ENCODE peak calls at places on chromosomes 6 and 20, in nine cellular contexts. L is left lung, F is body of pancreas, U is lower lobe of right lung, C is esophagus squamous epithelium, O is fibroblast of lung, R is endothelial cell of umbilical vein, Z is upper lobe of right lung, I is cardiac muscle cell. J is an unnamed sample. For H3K4me1, the result is how much of the 10 kb centered on the place peaks cover.

GRCh38 chr6:48535569-48535968 is 424.6 kb upstream of the PTCHD4 start:
- DNase-seq in L (no peak), F (no peak), U (no peak), C (no peak), O (peak), R (no peak), Z (no peak), I (peak), J (no peak)

GRCh38 chr6:3235486-3235885 is 8.0 kb upstream of the TUBB2B start:
- DNase-seq in L (no peak), F (no peak), U (no peak), C (no peak), O (no peak), R (no peak), Z (no peak), I (no peak), J (no peak)

GRCh38 chr6:69610073-69610472 is 186.7 kb downstream of the LMBRD1 start:
- DNase-seq in L (no peak), F (no peak), U (no peak), C (no peak), O (no peak), R (no peak), Z (no peak), I (no peak), J (no peak)

GRCh38 chr6:22350109-22350508 is 53.3 kb upstream of the PRL start:
- DNase-seq in L (no peak), F (no peak), U (no peak), C (no peak), O (no peak), R (peak), Z (no peak), I (no peak), J (no peak)

GRCh38 chr6:52537001-52537753 is 39.7 kb downstream of the TRAM2 start:
- DNase-seq in L (no peak), F (no peak), U (no peak), C (no peak), O (peak), R (peak), Z (no peak), I (no peak), J (no peak)

GRCh38 chr6:161630674-161631073 is 356.8 kb upstream of the AGPAT4 start:
- DNase-seq in L (no peak), F (no peak), U (no peak), C (no peak), O (peak), R (no peak), Z (no peak), I (no peak), J (no peak)

GRCh38 chr20:37406010-37406998 is 60.4 kb downstream of the SRC start:
- DNase-seq in L (no peak), F (peak), U (no peak), C (no peak), O (peak), R (peak), Z (peak), I (peak), J (no peak)

GRCh38 chr20:41854765-41855164 is 236.6 kb upstream of the CHD6 start:
- DNase-seq in L (no peak), F (no peak), U (no peak), C (no peak), O (peak), R (no peak), Z (no peak), I (no peak), J (no peak)

GRCh38 chr20:61253640-61254511 is 1.8 kb downstream of the CDH4 start:
- DNase-seq in L (no peak), F (peak), U (no peak), C (no peak), O (peak), R (no peak), Z (no peak), I (peak), J (no peak)

DNA sequence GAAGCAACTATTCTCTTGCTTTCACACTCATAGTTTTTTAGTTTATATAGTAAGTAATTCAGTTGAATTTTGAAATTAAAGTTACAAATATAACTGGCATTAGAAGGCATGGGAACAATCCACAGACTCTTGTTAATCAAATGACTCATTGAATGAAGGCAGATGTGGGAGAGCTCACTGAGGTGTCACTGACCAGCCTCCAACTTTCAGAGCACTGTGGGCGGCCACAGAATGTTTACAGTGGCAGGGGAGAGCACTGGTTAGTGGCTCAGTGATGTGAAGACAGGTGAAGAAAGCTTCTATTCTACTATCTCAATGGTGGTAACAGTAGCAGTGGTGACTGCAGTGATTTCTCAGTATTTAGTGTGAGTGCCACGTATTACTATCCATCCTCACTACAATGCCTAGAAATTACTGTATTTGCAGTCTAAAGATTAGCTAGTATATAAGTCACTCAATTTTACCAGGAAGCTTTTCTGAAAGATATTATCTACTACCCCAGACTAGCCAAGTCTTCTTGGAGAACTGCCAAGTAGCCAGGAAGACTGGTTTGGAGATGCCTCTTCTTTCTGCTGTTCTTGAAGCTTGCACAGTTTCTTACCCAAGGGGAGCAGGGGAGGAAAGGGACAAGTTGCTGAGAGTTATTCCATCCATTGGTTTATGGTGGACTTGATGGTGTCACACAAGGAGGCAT is 231.4 kb downstream of the ANKRD60 start:
- DNase-seq in L (no peak), F (no peak), U (no peak), C (no peak), O (peak), R (peak), Z (no peak), I (peak), J (no peak)
- H3K27ac ChIP-seq in L (no peak), F (no peak), U (no peak), C (no peak), O (no peak), R (no peak), Z (no peak), I (no peak), J (no peak)

GRCh38 chr20:58236612-58237317 is 8.3 kb upstream of the ANKRD60 start:
- DNase-seq in L (peak), F (peak), U (peak), C (peak), O (peak), R (peak), Z (peak), I (peak), J (peak)

GRCh38 chr20:58239216-58239615 is 10.8 kb upstream of the ANKRD60 start:
- DNase-seq in L (no peak), F (no peak), U (no peak), C (no peak), O (peak), R (no peak), Z (no peak), I (no peak), J (no peak)

GRCh38 chr20:58238490-58238889 is 10.0 kb upstream of the ANKRD60 start:
- DNase-seq in L (no peak), F (no peak), U (no peak), C (no peak), O (no peak), R (no peak), Z (no peak), I (no peak), J (no peak)

GRCh38 chr20:58235010-58235409 is 6.6 kb upstream of the ANKRD60 start:
- DNase-seq in L (no peak), F (no peak), U (no peak), C (no peak), O (no peak), R (no peak), Z (no peak), I (no peak), J (no peak)

DNA sequence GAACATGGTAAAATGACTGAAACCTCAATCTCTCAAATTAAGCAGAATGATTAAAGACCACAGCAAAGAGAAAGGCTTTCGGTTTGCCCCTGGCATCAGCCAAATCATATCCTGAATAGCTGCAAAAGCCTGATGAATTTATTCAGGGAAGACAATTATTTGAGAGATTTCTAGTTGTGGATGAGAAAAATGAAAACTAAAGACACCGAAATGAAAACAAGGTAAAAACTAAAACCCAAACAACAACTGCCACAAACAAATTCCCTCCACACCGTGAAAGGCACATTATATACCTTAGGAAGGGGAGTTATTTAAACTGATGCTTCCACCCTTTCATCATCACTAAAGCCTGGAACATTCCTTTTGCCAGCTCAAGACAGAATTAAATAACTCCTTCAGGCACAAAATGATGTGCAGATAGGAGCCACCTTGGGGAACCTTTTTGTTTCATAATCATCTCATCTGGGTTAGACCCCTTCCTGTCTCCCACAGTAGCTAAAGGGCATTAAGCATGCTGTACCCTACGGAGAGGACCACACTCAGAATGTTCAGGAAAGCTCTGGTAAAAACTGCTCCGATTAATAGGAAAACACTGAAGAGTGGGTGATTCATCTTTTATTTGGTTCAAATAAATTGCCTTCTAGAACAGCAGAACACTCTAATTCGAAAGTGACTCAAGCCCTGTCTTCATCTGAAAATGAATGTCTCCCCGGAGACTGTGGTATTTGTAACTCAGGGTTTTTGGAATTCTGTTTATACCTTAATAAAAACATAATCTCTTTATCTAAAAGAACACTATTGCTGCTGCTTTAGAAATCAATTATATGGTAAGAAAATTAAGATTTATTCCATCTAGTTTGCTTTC is 9.1 kb upstream of the ANKRD60 start:
- DNase-seq in L (no peak), F (no peak), U (no peak), C (no peak), O (peak), R (no peak), Z (no peak), I (peak), J (no peak)
- TF ChIP-seq CTCF in L (peak), F (no peak), U (peak), C (no peak), O (no peak), R (no peak), Z (no peak), I (no peak), J (no peak)

DNA sequence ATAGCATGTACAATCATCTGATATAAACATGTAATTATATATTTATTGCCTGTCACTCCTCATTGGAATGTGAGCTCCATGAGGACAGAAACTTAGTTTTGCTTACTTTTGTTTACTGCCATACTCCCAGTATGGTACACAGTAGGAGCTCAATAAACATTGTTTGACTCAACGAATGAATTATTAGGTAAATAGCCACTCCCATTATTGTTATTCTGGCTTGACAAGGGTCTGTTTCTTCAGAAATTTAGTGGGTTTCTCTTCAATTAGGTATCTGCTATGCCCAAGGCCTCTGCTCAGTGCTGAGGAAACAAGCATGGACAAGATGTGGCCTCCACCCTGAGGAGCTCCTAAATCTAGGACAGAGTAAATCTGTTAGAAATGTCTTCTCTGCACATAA is 6.3 kb downstream of the BCL2L1 start:
- DNase-seq in L (no peak), F (no peak), U (no peak), C (no peak), O (no peak), R (no peak), Z (no peak), I (no peak), J (no peak)
- H3K4me1 ChIP-seq in L (half or more), F (half or more), U (half or more), C (half or more), O (half or more), R (half or more), Z (half or more), I (under half), J (half or more)

GRCh38 chr6:142822383-142822782 is 122.6 kb downstream of the HIVEP2 start:
- DNase-seq in L (no peak), F (no peak), U (no peak), C (no peak), O (no peak), R (no peak), Z (no peak), I (no peak), J (no peak)
- H3K27ac ChIP-seq in L (no peak), F (no peak), U (no peak), C (no peak), O (no peak), R (no peak), Z (no peak), I (no peak), J (no peak)

GRCh38 chr6:149324428-149324827 is 6.9 kb downstream of the TAB2 start:
- DNase-seq in L (no peak), F (no peak), U (no peak), C (no peak), O (no peak), R (no peak), Z (no peak), I (no peak), J (no peak)
- TF ChIP-seq CTCF in L (no peak), F (no peak), U (no peak), C (no peak), O (no peak), R (no peak), Z (no peak), I (no peak), J (no peak)

GRCh38 chr6:149483302-149483701 is 1.5 kb downstream of the ZC3H12D start:
- DNase-seq in L (no peak), F (no peak), U (no peak), C (no peak), O (no peak), R (no peak), Z (no peak), I (no peak), J (no peak)
- H3K4me1 ChIP-seq in L (half or more), F (under half), U (under half), C (under half), O (under half), R (under half), Z (under half), I (under half), J (under half)

DNA sequence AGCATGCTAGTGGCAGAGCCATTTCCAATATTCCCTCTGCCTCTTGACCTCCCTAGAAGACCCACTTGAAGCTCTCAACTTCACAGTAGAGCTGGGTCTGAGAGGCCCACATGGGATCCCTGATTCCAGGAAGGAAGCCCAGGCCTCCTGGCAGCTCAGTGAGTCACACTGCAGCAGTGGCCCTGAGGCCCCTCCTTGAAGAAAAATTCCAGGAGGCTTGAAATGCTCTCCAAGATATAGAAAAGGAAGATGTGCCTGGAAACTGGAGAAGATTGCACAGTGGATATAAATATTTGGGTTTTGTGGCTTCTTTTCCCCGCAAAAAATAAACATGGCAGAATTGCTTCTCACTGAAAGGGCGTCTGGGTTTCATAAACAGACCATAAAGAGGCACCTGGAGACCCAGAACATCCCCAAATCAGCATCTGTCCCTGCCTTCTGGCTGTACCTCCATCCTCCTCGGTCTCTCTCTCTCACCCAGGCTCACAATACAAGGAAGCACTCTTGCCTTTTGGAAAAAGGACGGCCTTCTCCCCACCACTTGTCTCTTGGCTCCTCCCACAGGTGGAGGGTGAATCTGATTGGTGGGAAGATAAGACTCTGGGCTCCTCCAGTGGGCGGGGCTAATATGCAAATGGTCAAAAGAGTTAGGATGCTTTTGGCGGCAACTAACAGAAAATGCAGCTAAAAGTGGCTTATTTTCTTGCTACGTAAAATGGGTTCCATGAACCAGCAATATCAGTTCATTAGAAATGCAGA is 200.0 kb upstream of the SULF2 start:
- DNase-seq in L (peak), F (no peak), U (no peak), C (no peak), O (peak), R (peak), Z (no peak), I (peak), J (no peak)
- H3K27ac ChIP-seq in L (no peak), F (no peak), U (no peak), C (no peak), O (no peak), R (no peak), Z (no peak), I (no peak), J (no peak)

GRCh38 chr6:152595507-152595906 is 41.7 kb downstream of the SYNE1 start:
- DNase-seq in L (no peak), F (peak), U (no peak), C (no peak), O (no peak), R (peak), Z (no peak), I (peak), J (no peak)
- TF ChIP-seq CTCF in L (peak), F (peak), U (peak), C (peak), O (peak), R (no peak), Z (peak), I (peak), J (no peak)